ENCODE peak calls at places on chromosomes 13 and 19, in seven cellular contexts. One of them, this sample, is unnamed.

GRCh38 chr13:32045963-32046785 is 14.6 kb downstream of the FRY start:
- DNase-seq in SW480: peak
- DNase-seq in hippocampal formation: peak
- DNase-seq in amniotic stem cell: no peak
- DNase-seq in AG08395: no peak
- DNase-seq in amygdala: peak
- DNase-seq in stimulated activated CD4-positive, alpha-beta T cell treated with anti-CD3 and anti-CD28 coated beads, TNF-alpha, amount 100 ng/mL, for 48 hours: no peak
- DNase-seq in this sample: peak

GRCh38 chr19:18611327-18612050 is 1.2 kb upstream of the TMEM59L start:
- DNase-seq in SW480: no peak
- DNase-seq in hippocampal formation: no peak
- DNase-seq in amniotic stem cell: no peak
- DNase-seq in AG08395: no peak
- DNase-seq in amygdala: no peak
- DNase-seq in stimulated activated CD4-positive, alpha-beta T cell treated with anti-CD3 and anti-CD28 coated beads, TNF-alpha, amount 100 ng/mL, for 48 hours: no peak
- DNase-seq in this sample: peak

GRCh38 chr19:16326401-16327130 is 1.9 kb downstream of the KLF2 start:
- DNase-seq in SW480: no peak
- DNase-seq in hippocampal formation: no peak
- DNase-seq in amniotic stem cell: no peak
- DNase-seq in AG08395: no peak
- DNase-seq in amygdala: no peak
- DNase-seq in stimulated activated CD4-positive, alpha-beta T cell treated with anti-CD3 and anti-CD28 coated beads, TNF-alpha, amount 100 ng/mL, for 48 hours: no peak
- DNase-seq in this sample: no peak

GRCh38 chr19:38617764-38618589 is at the start of gene MAP4K1:
- DNase-seq in SW480: no peak
- DNase-seq in hippocampal formation: peak
- DNase-seq in amniotic stem cell: no peak
- DNase-seq in AG08395: no peak
- DNase-seq in amygdala: no peak
- DNase-seq in stimulated activated CD4-positive, alpha-beta T cell treated with anti-CD3 and anti-CD28 coated beads, TNF-alpha, amount 100 ng/mL, for 48 hours: peak
- DNase-seq in this sample: no peak

GRCh38 chr13:46160474-46161066 is 21.4 kb downstream of the LCP1 start:
- DNase-seq in SW480: peak
- DNase-seq in hippocampal formation: no peak
- DNase-seq in amniotic stem cell: peak
- DNase-seq in AG08395: peak
- DNase-seq in amygdala: no peak
- DNase-seq in stimulated activated CD4-positive, alpha-beta T cell treated with anti-CD3 and anti-CD28 coated beads, TNF-alpha, amount 100 ng/mL, for 48 hours: no peak
- DNase-seq in this sample: peak

GRCh38 chr19:46076951-46077814 is 36.4 kb upstream of the IGFL4 start:
- DNase-seq in SW480: peak
- DNase-seq in hippocampal formation: peak
- DNase-seq in amniotic stem cell: peak
- DNase-seq in AG08395: peak
- DNase-seq in amygdala: peak
- DNase-seq in stimulated activated CD4-positive, alpha-beta T cell treated with anti-CD3 and anti-CD28 coated beads, TNF-alpha, amount 100 ng/mL, for 48 hours: peak
- DNase-seq in this sample: peak

GRCh38 chr19:51296331-51297093 is 14.9 kb upstream of the IGLON5 start:
- DNase-seq in SW480: peak
- DNase-seq in hippocampal formation: no peak
- DNase-seq in amniotic stem cell: no peak
- DNase-seq in AG08395: no peak
- DNase-seq in amygdala: no peak
- DNase-seq in stimulated activated CD4-positive, alpha-beta T cell treated with anti-CD3 and anti-CD28 coated beads, TNF-alpha, amount 100 ng/mL, for 48 hours: no peak
- DNase-seq in this sample: peak

GRCh38 chr19:51098366-51099069 is 9.7 kb downstream of the CTU1 start:
- DNase-seq in SW480: no peak
- DNase-seq in hippocampal formation: no peak
- DNase-seq in amniotic stem cell: no peak
- DNase-seq in AG08395: no peak
- DNase-seq in amygdala: no peak
- DNase-seq in stimulated activated CD4-positive, alpha-beta T cell treated with anti-CD3 and anti-CD28 coated beads, TNF-alpha, amount 100 ng/mL, for 48 hours: no peak
- DNase-seq in this sample: no peak

GRCh38 chr19:3233831-3234230 is 9.4 kb downstream of the CELF5 start:
- DNase-seq in SW480: no peak
- DNase-seq in hippocampal formation: no peak
- DNase-seq in amniotic stem cell: no peak
- DNase-seq in AG08395: no peak
- DNase-seq in amygdala: no peak
- DNase-seq in stimulated activated CD4-positive, alpha-beta T cell treated with anti-CD3 and anti-CD28 coated beads, TNF-alpha, amount 100 ng/mL, for 48 hours: no peak
- DNase-seq in this sample: no peak

GRCh38 chr19:49395581-49396407 is 7.7 kb downstream of the KASH5 start:
- DNase-seq in SW480: no peak
- DNase-seq in hippocampal formation: no peak
- DNase-seq in amniotic stem cell: no peak
- DNase-seq in AG08395: no peak
- DNase-seq in amygdala: no peak
- DNase-seq in stimulated activated CD4-positive, alpha-beta T cell treated with anti-CD3 and anti-CD28 coated beads, TNF-alpha, amount 100 ng/mL, for 48 hours: no peak
- DNase-seq in this sample: no peak

GRCh38 chr13:113053376-113053775 is 52.2 kb upstream of the F7 start:
- DNase-seq in SW480: no peak
- DNase-seq in hippocampal formation: no peak
- DNase-seq in amniotic stem cell: no peak
- DNase-seq in AG08395: no peak
- DNase-seq in amygdala: no peak
- DNase-seq in stimulated activated CD4-positive, alpha-beta T cell treated with anti-CD3 and anti-CD28 coated beads, TNF-alpha, amount 100 ng/mL, for 48 hours: no peak
- DNase-seq in this sample: no peak

GRCh38 chr19:56106993-56107392 is 14.1 kb downstream of the ZNF787 start:
- DNase-seq in SW480: no peak
- DNase-seq in hippocampal formation: no peak
- DNase-seq in amniotic stem cell: no peak
- DNase-seq in AG08395: no peak
- DNase-seq in amygdala: no peak
- DNase-seq in stimulated activated CD4-positive, alpha-beta T cell treated with anti-CD3 and anti-CD28 coated beads, TNF-alpha, amount 100 ng/mL, for 48 hours: no peak
- DNase-seq in this sample: no peak

GRCh38 chr13:21326155-21327030 is 132.7 kb downstream of the ZDHHC20 start:
- DNase-seq in SW480: no peak
- DNase-seq in hippocampal formation: peak
- DNase-seq in amniotic stem cell: peak
- DNase-seq in AG08395: peak
- DNase-seq in amygdala: no peak
- DNase-seq in stimulated activated CD4-positive, alpha-beta T cell treated with anti-CD3 and anti-CD28 coated beads, TNF-alpha, amount 100 ng/mL, for 48 hours: no peak
- DNase-seq in this sample: no peak

GRCh38 chr13:101514100-101514499 is 61.6 kb downstream of the ITGBL1 start:
- DNase-seq in SW480: no peak
- DNase-seq in hippocampal formation: no peak
- DNase-seq in amniotic stem cell: no peak
- DNase-seq in AG08395: no peak
- DNase-seq in amygdala: no peak
- DNase-seq in stimulated activated CD4-positive, alpha-beta T cell treated with anti-CD3 and anti-CD28 coated beads, TNF-alpha, amount 100 ng/mL, for 48 hours: no peak
- DNase-seq in this sample: no peak

GRCh38 chr13:41608111-41608510 is 150.8 kb downstream of the RGCC start:
- DNase-seq in SW480: no peak
- DNase-seq in hippocampal formation: no peak
- DNase-seq in amniotic stem cell: no peak
- DNase-seq in AG08395: no peak
- DNase-seq in amygdala: no peak
- DNase-seq in stimulated activated CD4-positive, alpha-beta T cell treated with anti-CD3 and anti-CD28 coated beads, TNF-alpha, amount 100 ng/mL, for 48 hours: no peak
- DNase-seq in this sample: no peak

This sample was measured in HepG2.